ENCODE peak calls at places on chromosomes 1 and 21, in five cellular contexts. One of them, this sample, is unnamed.

GRCh38 chr1:151905070-151905442 is 4.3 kb downstream of the THEM4 start:
- DNase-seq in dorsolateral prefrontal cortex: no peak
- DNase-seq in RWPE1: no peak
- DNase-seq in kidney: no peak
- DNase-seq in Panc1: no peak
- DNase-seq in this sample: no peak

GRCh38 chr21:17513214-17514123 is 626 bp downstream of the CXADR start:
- DNase-seq in Panc1: no peak
- DNase-seq in dorsolateral prefrontal cortex: peak; percentile 53
- DNase-seq in RWPE1: peak; percentile 22
- DNase-seq in kidney: peak; percentile 76
- DNase-seq in this sample: peak; percentile 27

GRCh38 chr1:176878750-176879536 is 285.6 kb downstream of the ASTN1 start:
- DNase-seq in RWPE1: no peak
- DNase-seq in kidney: no peak
- DNase-seq in dorsolateral prefrontal cortex: no peak
- DNase-seq in Panc1: no peak
- DNase-seq in this sample: no peak

GRCh38 chr1:59279651-59280050 is 17.2 kb upstream of the FGGY start:
- DNase-seq in dorsolateral prefrontal cortex: no peak
- DNase-seq in kidney: no peak
- DNase-seq in RWPE1: no peak
- DNase-seq in Panc1: no peak
- DNase-seq in this sample: no peak

GRCh38 chr1:41862411-41863221 is 56.1 kb downstream of the HIVEP3 start:
- DNase-seq in kidney: no peak
- DNase-seq in Panc1: peak; percentile 93
- DNase-seq in dorsolateral prefrontal cortex: peak; percentile 64
- DNase-seq in RWPE1: peak; percentile 66
- DNase-seq in this sample: no peak

GRCh38 chr21:28781602-28782274 is 210.9 kb downstream of the LTN1 start:
- DNase-seq in Panc1: no peak
- DNase-seq in dorsolateral prefrontal cortex: no peak
- DNase-seq in RWPE1: peak; percentile 31
- DNase-seq in kidney: no peak
- DNase-seq in this sample: no peak

GRCh38 chr21:29232601-29233541 is 65.9 kb upstream of the BACH1 start:
- DNase-seq in kidney: no peak
- DNase-seq in Panc1: no peak
- DNase-seq in dorsolateral prefrontal cortex: no peak
- DNase-seq in RWPE1: peak; percentile 36
- DNase-seq in this sample: no peak

GRCh38 chr21:26070822-26071425 is 99.6 kb downstream of the APP start:
- DNase-seq in dorsolateral prefrontal cortex: no peak
- DNase-seq in kidney: no peak
- DNase-seq in Panc1: no peak
- DNase-seq in RWPE1: no peak
- DNase-seq in this sample: no peak

GRCh38 chr1:226121049-226121586 is 58.6 kb downstream of the H3-3A start:
- DNase-seq in Panc1: no peak
- DNase-seq in dorsolateral prefrontal cortex: no peak
- DNase-seq in RWPE1: no peak
- DNase-seq in kidney: no peak
- DNase-seq in this sample: no peak

GRCh38 chr21:22438428-22439086 is 1440.3 kb downstream of the NCAM2 start:
- DNase-seq in dorsolateral prefrontal cortex: no peak
- DNase-seq in RWPE1: no peak
- DNase-seq in Panc1: no peak
- DNase-seq in kidney: no peak
- DNase-seq in this sample: no peak

GRCh38 chr1:46547481-46548383 is 3.7 kb downstream of the KNCN start:
- DNase-seq in dorsolateral prefrontal cortex: no peak
- DNase-seq in Panc1: peak; percentile 27
- DNase-seq in RWPE1: peak; percentile 57
- DNase-seq in kidney: peak; percentile 62
- DNase-seq in this sample: no peak

GRCh38 chr1:42136466-42136865 is 16.7 kb upstream of the GUCA2B start:
- DNase-seq in RWPE1: no peak
- DNase-seq in Panc1: no peak
- DNase-seq in kidney: no peak
- DNase-seq in dorsolateral prefrontal cortex: no peak
- DNase-seq in this sample: no peak

GRCh38 chr1:54239603-54240002 is 39.6 kb downstream of the MRPL37 start:
- DNase-seq in kidney: no peak
- DNase-seq in Panc1: no peak
- DNase-seq in RWPE1: no peak
- DNase-seq in dorsolateral prefrontal cortex: peak; percentile 90
- DNase-seq in this sample: no peak

GRCh38 chr1:21239181-21239580 is 51.1 kb downstream of the ECE1 start:
- DNase-seq in RWPE1: peak; percentile 33
- DNase-seq in dorsolateral prefrontal cortex: no peak
- DNase-seq in Panc1: no peak
- DNase-seq in kidney: no peak
- DNase-seq in this sample: no peak

DNA sequence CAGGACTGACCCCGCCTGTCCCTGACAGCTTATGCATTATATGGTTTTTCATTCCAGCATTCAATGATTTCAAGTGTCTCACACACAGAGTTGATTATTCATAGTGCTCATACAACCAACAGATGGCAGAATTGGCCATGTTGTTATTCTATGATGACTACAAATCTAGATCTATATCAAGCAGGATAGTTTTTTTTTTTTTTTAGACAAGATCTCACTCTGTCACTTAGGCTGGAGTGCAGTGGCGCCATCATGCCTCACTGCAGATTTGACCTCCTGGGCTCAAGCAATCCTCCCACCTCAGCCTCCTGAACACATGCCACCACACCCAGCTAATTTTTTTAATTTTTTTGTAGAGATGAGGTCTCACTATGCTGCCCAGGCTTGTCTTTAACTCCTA is 40.1 kb upstream of the LRRC8D start:
- DNase-seq in dorsolateral prefrontal cortex: no peak
- DNase-seq in Panc1: peak; percentile 48
- DNase-seq in RWPE1: peak; percentile 46
- DNase-seq in kidney: no peak
- DNase-seq in this sample: no peak
- TF ChIP-seq CTCF in dorsolateral prefrontal cortex: peak; percentile 51
- TF ChIP-seq CTCF in Panc1: peak; percentile 67
- TF ChIP-seq CTCF in RWPE1: peak; percentile 42
- TF ChIP-seq CTCF in kidney: no peak
- TF ChIP-seq CTCF in this sample: peak; percentile 50

DNA sequence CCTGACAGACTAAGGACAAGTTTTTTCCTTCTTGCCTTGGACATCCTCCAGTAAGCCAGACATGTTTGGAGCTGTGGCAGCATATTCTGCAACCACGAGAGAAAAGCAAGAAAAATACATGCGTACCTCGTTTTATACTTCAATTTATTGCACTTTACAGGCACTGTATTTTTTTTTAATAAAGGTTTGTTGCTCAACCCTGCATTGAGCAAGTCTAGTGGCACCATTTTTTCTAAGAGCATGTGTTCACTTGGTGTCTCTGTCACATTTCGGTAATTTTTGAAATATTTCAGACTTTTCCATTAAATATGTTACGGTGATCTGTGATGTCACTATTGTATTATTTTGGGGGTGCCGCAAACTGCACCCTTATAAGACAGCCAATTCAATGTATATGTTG is 2.1 kb upstream of the SSX2IP start:
- DNase-seq in RWPE1: no peak
- DNase-seq in kidney: no peak
- DNase-seq in Panc1: no peak
- DNase-seq in dorsolateral prefrontal cortex: no peak
- DNase-seq in this sample: no peak
- TF ChIP-seq CTCF in RWPE1: no peak
- TF ChIP-seq CTCF in kidney: no peak
- TF ChIP-seq CTCF in Panc1: no peak
- TF ChIP-seq CTCF in dorsolateral prefrontal cortex: no peak
- TF ChIP-seq CTCF in this sample: no peak

DNA sequence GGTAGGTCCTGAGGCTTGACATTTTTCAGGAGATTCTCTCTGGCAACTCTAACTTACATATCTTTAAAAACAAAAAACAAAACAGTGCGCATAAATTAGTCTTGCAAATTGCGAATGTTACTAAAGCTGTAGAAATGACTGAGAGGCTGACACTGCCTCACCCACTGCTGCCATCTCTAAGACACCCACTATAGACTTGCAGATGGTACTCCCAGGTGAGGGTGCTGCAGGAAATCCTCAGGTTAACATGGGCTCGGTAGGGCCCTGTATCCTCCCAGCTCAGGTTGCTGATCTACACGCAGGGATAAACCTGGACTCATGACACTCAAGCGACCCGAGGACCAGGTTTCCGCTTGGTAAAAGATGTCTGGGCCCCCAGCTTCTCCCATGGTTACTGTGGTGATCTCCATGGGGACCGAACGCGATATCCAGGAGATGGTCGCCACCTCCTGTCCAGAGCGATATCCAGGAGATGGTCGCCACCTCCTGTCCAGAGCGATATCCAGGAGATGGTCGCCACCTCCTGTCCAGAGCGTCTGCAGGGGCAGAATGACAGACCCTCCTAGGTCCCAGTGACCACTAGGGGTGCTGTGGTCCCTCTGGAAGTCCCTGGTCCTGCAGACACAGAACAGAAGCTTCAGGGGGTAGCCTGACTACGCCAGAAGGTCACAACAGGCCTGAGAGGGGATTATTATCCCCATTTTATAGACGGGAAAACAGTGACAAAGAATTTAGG is 16.1 kb upstream of the LY9 start:
- DNase-seq in RWPE1: no peak
- DNase-seq in kidney: no peak
- DNase-seq in dorsolateral prefrontal cortex: no peak
- DNase-seq in Panc1: no peak
- DNase-seq in this sample: peak; percentile 40
- TF ChIP-seq CTCF in RWPE1: peak; percentile 9
- TF ChIP-seq CTCF in kidney: no peak
- TF ChIP-seq CTCF in dorsolateral prefrontal cortex: no peak
- TF ChIP-seq CTCF in Panc1: peak; percentile 78
- TF ChIP-seq CTCF in this sample: peak; percentile 55

GRCh38 chr1:186002426-186002825 is 268.2 kb downstream of the HMCN1 start:
- DNase-seq in dorsolateral prefrontal cortex: no peak
- DNase-seq in Panc1: no peak
- DNase-seq in RWPE1: no peak
- DNase-seq in kidney: no peak
- DNase-seq in this sample: no peak

GRCh38 chr1:185996211-185996610 is 262.0 kb downstream of the HMCN1 start:
- DNase-seq in kidney: no peak
- DNase-seq in dorsolateral prefrontal cortex: no peak
- DNase-seq in Panc1: no peak
- DNase-seq in RWPE1: peak; percentile 71
- DNase-seq in this sample: no peak

GRCh38 chr1:185998391-185998790 is 264.2 kb downstream of the HMCN1 start:
- DNase-seq in Panc1: no peak
- DNase-seq in RWPE1: no peak
- DNase-seq in kidney: no peak
- DNase-seq in dorsolateral prefrontal cortex: no peak
- DNase-seq in this sample: no peak
- TF ChIP-seq CTCF in Panc1: no peak
- TF ChIP-seq CTCF in RWPE1: no peak
- TF ChIP-seq CTCF in kidney: no peak
- TF ChIP-seq CTCF in dorsolateral prefrontal cortex: no peak
- TF ChIP-seq CTCF in this sample: no peak

GRCh38 chr1:207893737-207894582 is 17.0 kb downstream of the CD34 start:
- DNase-seq in Panc1: no peak
- DNase-seq in kidney: no peak
- DNase-seq in RWPE1: no peak
- DNase-seq in dorsolateral prefrontal cortex: no peak
- DNase-seq in this sample: no peak

GRCh38 chr1:207896547-207896946 is 14.4 kb downstream of the CD34 start:
- DNase-seq in Panc1: no peak
- DNase-seq in dorsolateral prefrontal cortex: no peak
- DNase-seq in RWPE1: no peak
- DNase-seq in kidney: no peak
- DNase-seq in this sample: no peak

GRCh38 chr1:207898260-207898659 is 12.7 kb downstream of the CD34 start:
- DNase-seq in RWPE1: no peak
- DNase-seq in Panc1: no peak
- DNase-seq in dorsolateral prefrontal cortex: no peak
- DNase-seq in kidney: no peak
- DNase-seq in this sample: no peak

GRCh38 chr1:207898836-207899235 is 12.1 kb downstream of the CD34 start:
- DNase-seq in dorsolateral prefrontal cortex: no peak
- DNase-seq in RWPE1: no peak
- DNase-seq in Panc1: no peak
- DNase-seq in kidney: no peak
- DNase-seq in this sample: no peak

DNA sequence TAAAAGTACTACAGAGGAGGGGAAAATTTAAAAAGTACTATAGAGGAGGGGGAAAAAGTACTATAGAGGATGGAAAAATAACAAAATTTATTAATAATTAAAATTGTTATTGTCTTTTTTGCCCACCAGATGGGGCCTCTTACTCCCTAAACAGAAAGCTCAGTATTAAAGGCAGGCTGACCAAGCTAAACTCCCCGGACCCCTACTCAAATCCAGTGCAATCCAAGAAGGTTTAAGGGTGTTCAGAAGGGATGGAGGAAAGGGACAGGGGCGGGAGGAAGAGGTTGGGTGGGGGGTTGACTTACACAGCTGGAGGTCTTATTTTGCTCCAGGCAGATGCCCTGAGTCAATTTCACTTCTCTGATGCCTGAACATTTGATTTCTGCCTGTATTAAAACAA is 13.7 kb downstream of the CD34 start:
- DNase-seq in dorsolateral prefrontal cortex: no peak
- DNase-seq in RWPE1: no peak
- DNase-seq in Panc1: no peak
- DNase-seq in kidney: no peak
- DNase-seq in this sample: no peak
- TF ChIP-seq CTCF in dorsolateral prefrontal cortex: peak; percentile 39
- TF ChIP-seq CTCF in RWPE1: no peak
- TF ChIP-seq CTCF in Panc1: peak; percentile 48
- TF ChIP-seq CTCF in kidney: no peak
- TF ChIP-seq CTCF in this sample: peak; percentile 56

DNA sequence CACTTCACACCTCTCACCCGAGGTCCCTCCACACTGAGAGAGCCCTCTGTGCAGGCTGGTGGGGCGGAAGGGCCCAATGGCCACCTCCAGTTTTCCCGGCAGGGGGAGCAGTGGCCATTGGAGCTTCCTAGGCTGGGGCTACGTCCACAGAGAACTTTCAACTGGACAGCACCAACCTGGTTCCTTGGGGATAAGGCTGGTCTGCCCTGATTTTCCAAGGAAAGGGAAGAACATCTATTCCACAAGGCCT is 20.3 kb upstream of the LAPTM5 start:
- DNase-seq in dorsolateral prefrontal cortex: no peak
- DNase-seq in kidney: no peak
- DNase-seq in RWPE1: no peak
- DNase-seq in Panc1: no peak
- DNase-seq in this sample: no peak
- TF ChIP-seq CTCF in dorsolateral prefrontal cortex: peak; percentile 24
- TF ChIP-seq CTCF in kidney: no peak
- TF ChIP-seq CTCF in RWPE1: no peak
- TF ChIP-seq CTCF in Panc1: peak; percentile 75
- TF ChIP-seq CTCF in this sample: no peak

This sample was measured in neural crest cell.